ENCODE peak calls at places on chromosomes 2 and 18, in five cellular contexts. J is HAP-1; S is stimulated activated CD8-positive, alpha-beta memory T cell treated with anti-CD3 and anti-CD28 coated beads, Interleukin-7, amount 100 ng/mL, for 48 hours; W is fibroblast of pulmonary artery; R is right cardiac atrium. H is an unnamed sample.

GRCh38 chr2:88187038-88187676 is 17.0 kb downstream of the THNSL2 start:
- DNase-seq in R (peak; percentile 49), J (peak; percentile 76), W (peak; percentile 51), S (no peak), H (peak; percentile 19)

GRCh38 chr2:199606193-199606780 is 148.5 kb upstream of the SATB2 start:
- DNase-seq in S (no peak), R (no peak), J (no peak), W (no peak), H (no peak)

GRCh38 chr2:231925303-231926179 is 655 bp downstream of the NPPC start:
- DNase-seq in J (peak; percentile 91), S (peak; percentile 40), R (peak; percentile 89), W (peak; percentile 90), H (peak; percentile 87)

GRCh38 chr18:8842506-8842905 is 137.2 kb downstream of the MTCL1 start:
- DNase-seq in S (no peak), J (no peak), R (no peak), W (no peak), H (no peak)

GRCh38 chr18:7918696-7919095 is 351.6 kb downstream of the PTPRM start:
- DNase-seq in S (no peak), J (no peak), W (peak; percentile 23), R (no peak), H (no peak)

GRCh38 chr18:68623342-68623741 is 91.6 kb downstream of the TMX3 start:
- DNase-seq in J (peak; percentile 73), R (peak; percentile 11), S (no peak), W (peak; percentile 86), H (peak; percentile 89)

GRCh38 chr18:56647071-56647470 is 4.1 kb upstream of the WDR7 start:
- DNase-seq in W (no peak), R (no peak), S (no peak), J (no peak), H (no peak)

GRCh38 chr2:120059483-120059882 is 46.6 kb downstream of the EPB41L5 start:
- DNase-seq in W (no peak), R (no peak), S (no peak), J (no peak), H (no peak)

GRCh38 chr2:9761547-9761946 is 81.7 kb upstream of the TAF1B start:
- DNase-seq in J (no peak), S (no peak), W (no peak), R (no peak), H (no peak)

GRCh38 chr2:212646698-212647097 is 108.1 kb upstream of the ERBB4 start:
- DNase-seq in S (no peak), W (peak; percentile 24), J (no peak), R (no peak), H (peak; percentile 33)

GRCh38 chr2:196372811-196373664 is 201.7 kb upstream of the STK17B start:
- DNase-seq in J (no peak), W (peak; percentile 70), R (no peak), S (no peak), H (peak; percentile 75)

GRCh38 chr2:219946021-219946420 is 318.6 kb downstream of the SLC4A3 start:
- DNase-seq in S (no peak), R (no peak), W (no peak), J (no peak), H (no peak)

GRCh38 chr2:191051825-191052778 is 38.1 kb upstream of the STAT1 start:
- DNase-seq in S (no peak), J (peak; percentile 20), W (peak; percentile 79), R (no peak), H (peak; percentile 82)

GRCh38 chr18:6520901-6521300 is 106.2 kb upstream of the L3MBTL4 start:
- DNase-seq in J (no peak), R (no peak), S (no peak), W (no peak), H (no peak)

GRCh38 chr2:205731521-205731965 is 49.2 kb downstream of the NRP2 start:
- DNase-seq in R (no peak), W (peak; percentile 94), S (no peak), J (no peak), H (peak; percentile 98)

GRCh38 chr2:158317642-158318041 is 138.9 kb downstream of the CCDC148 start:
- DNase-seq in R (no peak), J (no peak), S (no peak), W (no peak), H (no peak)

GRCh38 chr2:11397513-11397912 is 53.1 kb upstream of the ROCK2 start:
- DNase-seq in J (no peak), S (no peak), R (no peak), W (no peak), H (no peak)

GRCh38 chr18:8657050-8657820 is 48.0 kb downstream of the RAB12 start:
- DNase-seq in R (no peak), S (no peak), W (no peak), J (no peak), H (no peak)

GRCh38 chr2:168136392-168136977 is 110.9 kb downstream of the STK39 start:
- DNase-seq in S (no peak), W (peak; percentile 70), R (no peak), J (no peak), H (peak; percentile 70)

GRCh38 chr2:67613227-67613626 is 216.1 kb downstream of the ETAA1 start:
- DNase-seq in R (no peak), W (no peak), S (no peak), J (no peak), H (no peak)